ENCODE peak calls at places on chromosome 11, in nine cellular contexts. P is fibroblast of lung, T is right lobe of liver, Q is Karpas-422, D is upper lobe of right lung, W is body of pancreas, S is GM23338, L is stomach, J is neuronal stem cell. V is an unnamed sample. For H3K4me1, the result is how much of the 10 kb centered on the place peaks cover.

GRCh38 chr11:61952882-61953281 is 2.7 kb downstream of the BEST1 start:
- DNase-seq in P (no peak), T (no peak), Q (no peak), D (no peak), W (no peak), S (no peak), L (no peak), J (no peak), V (no peak)

GRCh38 chr11:45444796-45445195 is 158.7 kb upstream of the SYT13 start:
- DNase-seq in P (no peak), T (peak), Q (no peak), D (no peak), W (peak), S (no peak), L (no peak), J (no peak), V (no peak)

GRCh38 chr11:34176980-34177319 is 71.5 kb downstream of the NAT10 start:
- DNase-seq in P (no peak), T (no peak), Q (no peak), D (no peak), W (no peak), S (no peak), L (no peak), J (no peak), V (no peak)

GRCh38 chr11:110606415-110606814 is 105.8 kb downstream of the ARHGAP20 start:
- DNase-seq in P (no peak), T (no peak), Q (no peak), D (no peak), W (no peak), S (peak), L (no peak), J (no peak), V (no peak)

GRCh38 chr11:34281256-34281655 is 76.6 kb downstream of the ABTB2 start:
- DNase-seq in P (no peak), T (no peak), Q (no peak), D (no peak), W (no peak), S (no peak), L (no peak), J (no peak), V (no peak)

GRCh38 chr11:4903484-4903883 is at the start of gene OR51A7:
- DNase-seq in P (no peak), T (no peak), Q (peak), D (no peak), W (no peak), S (no peak), L (no peak), J (no peak), V (no peak)

GRCh38 chr11:33065445-33066178 is 26.2 kb downstream of the TCP11L1 start:
- DNase-seq in P (peak), T (peak), Q (peak), D (peak), W (peak), S (peak), L (peak), J (peak), V (peak)

GRCh38 chr11:33089776-33090175 is 50.4 kb downstream of the TCP11L1 start:
- DNase-seq in P (no peak), T (no peak), Q (no peak), D (no peak), W (no peak), S (no peak), L (no peak), J (no peak), V (no peak)

GRCh38 chr11:72623052-72623451 is 51.2 kb downstream of the PDE2A start:
- DNase-seq in P (no peak), T (no peak), Q (no peak), D (no peak), W (no peak), S (no peak), L (no peak), J (no peak), V (no peak)
- H3K4me3 ChIP-seq in P (no peak), T (no peak), Q (no peak), D (no peak), W (no peak), S (no peak), L (no peak), J (no peak), V (no peak)

GRCh38 chr11:12129227-12129626 is 18.8 kb downstream of the MICAL2 start:
- DNase-seq in P (no peak), T (no peak), Q (no peak), D (no peak), W (no peak), S (no peak), L (no peak), J (no peak), V (no peak)

GRCh38 chr11:12132790-12133145 is 22.4 kb downstream of the MICAL2 start:
- DNase-seq in P (no peak), T (no peak), Q (no peak), D (peak), W (no peak), S (no peak), L (no peak), J (no peak), V (no peak)

GRCh38 chr11:12128191-12128841 is 17.9 kb downstream of the MICAL2 start:
- DNase-seq in P (no peak), T (no peak), Q (no peak), D (no peak), W (no peak), S (no peak), L (no peak), J (no peak), V (no peak)

GRCh38 chr11:12131943-12132789 is 21.8 kb downstream of the MICAL2 start:
- DNase-seq in P (no peak), T (no peak), Q (no peak), D (peak), W (no peak), S (no peak), L (no peak), J (no peak), V (no peak)

DNA sequence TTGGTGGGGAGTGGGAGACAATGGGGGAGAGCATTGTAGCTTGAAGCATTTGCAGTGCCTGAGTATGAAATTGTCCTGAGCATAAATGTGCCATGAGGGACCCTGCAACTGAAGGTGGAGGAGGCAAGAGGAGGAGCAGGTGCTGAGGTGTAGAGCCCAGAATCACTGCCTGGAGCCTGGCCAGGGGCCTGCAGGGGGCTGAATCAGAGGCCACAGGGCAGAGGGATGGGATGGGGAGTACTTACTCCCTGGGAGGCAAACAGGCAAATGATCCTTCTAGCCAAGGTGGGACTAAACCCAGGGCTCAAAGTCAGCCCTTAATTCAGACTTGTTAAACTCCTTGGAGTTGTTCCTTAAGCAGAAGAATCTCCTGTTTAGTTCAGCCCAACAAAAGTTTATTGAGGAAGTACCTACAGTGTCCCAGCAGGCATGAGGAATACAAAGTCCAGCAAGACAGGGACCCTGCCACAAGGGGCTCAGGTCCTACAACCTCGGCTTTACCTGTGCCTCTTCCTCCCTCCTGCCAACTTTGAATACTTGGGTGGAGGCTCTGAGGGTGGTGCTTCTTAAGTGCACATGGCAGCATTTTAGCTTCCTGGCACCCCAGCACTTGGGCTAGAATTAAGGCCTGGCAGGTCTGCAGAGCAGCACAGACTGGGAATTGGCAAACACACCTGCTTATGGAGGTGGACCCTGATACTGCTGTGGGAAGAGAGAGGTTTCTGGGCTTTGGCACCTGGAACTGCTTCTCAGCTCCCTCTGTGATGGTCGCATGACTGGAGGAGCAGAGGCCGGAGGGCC is 20.0 kb downstream of the MICAL2 start:
- DNase-seq in P (no peak), T (no peak), Q (no peak), D (peak), W (no peak), S (no peak), L (no peak), J (no peak), V (no peak)
- H3K4me1 ChIP-seq in P (under half), T (under half), Q (under half), D (under half), W (under half), S (under half), L (under half), J (under half), V (half or more)

GRCh38 chr11:124839051-124839971 is 25.9 kb upstream of the ROBO3 start:
- DNase-seq in P (no peak), T (no peak), Q (no peak), D (no peak), W (peak), S (peak), L (no peak), J (no peak), V (no peak)
- H3K4me3 ChIP-seq in P (peak), T (peak), Q (no peak), D (peak), W (no peak), S (peak), L (peak), J (peak), V (peak)

DNA sequence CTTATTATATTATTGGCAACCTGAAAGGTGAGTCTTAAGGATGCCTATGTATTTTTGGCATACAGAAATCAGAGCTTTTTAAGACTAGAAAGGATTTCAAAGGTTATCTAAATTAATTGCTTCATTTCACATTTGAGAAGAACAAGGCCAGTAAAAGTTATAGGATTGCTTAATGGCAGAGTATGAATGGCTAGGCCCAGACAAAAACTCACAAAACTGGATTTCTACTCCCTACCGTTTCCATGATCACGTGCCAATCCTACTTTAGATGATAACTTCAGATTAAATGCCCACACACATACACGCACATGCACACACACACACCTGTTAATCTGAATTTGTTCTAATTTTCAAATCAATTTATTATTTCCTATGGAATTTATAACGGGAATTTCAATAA is 1.8 kb upstream of the PDE3B start:
- DNase-seq in P (no peak), T (no peak), Q (no peak), D (no peak), W (no peak), S (no peak), L (no peak), J (no peak), V (no peak)
- H3K4me1 ChIP-seq in P (under half), T (under half), Q (under half), D (under half), W (under half), S (under half), L (under half), J (under half), V (under half)

GRCh38 chr11:78046486-78046854 is 17.2 kb upstream of the THRSP start:
- DNase-seq in P (no peak), T (no peak), Q (no peak), D (no peak), W (no peak), S (no peak), L (no peak), J (no peak), V (no peak)
- H3K4me3 ChIP-seq in P (no peak), T (no peak), Q (no peak), D (peak), W (no peak), S (peak), L (no peak), J (no peak), V (no peak)

DNA sequence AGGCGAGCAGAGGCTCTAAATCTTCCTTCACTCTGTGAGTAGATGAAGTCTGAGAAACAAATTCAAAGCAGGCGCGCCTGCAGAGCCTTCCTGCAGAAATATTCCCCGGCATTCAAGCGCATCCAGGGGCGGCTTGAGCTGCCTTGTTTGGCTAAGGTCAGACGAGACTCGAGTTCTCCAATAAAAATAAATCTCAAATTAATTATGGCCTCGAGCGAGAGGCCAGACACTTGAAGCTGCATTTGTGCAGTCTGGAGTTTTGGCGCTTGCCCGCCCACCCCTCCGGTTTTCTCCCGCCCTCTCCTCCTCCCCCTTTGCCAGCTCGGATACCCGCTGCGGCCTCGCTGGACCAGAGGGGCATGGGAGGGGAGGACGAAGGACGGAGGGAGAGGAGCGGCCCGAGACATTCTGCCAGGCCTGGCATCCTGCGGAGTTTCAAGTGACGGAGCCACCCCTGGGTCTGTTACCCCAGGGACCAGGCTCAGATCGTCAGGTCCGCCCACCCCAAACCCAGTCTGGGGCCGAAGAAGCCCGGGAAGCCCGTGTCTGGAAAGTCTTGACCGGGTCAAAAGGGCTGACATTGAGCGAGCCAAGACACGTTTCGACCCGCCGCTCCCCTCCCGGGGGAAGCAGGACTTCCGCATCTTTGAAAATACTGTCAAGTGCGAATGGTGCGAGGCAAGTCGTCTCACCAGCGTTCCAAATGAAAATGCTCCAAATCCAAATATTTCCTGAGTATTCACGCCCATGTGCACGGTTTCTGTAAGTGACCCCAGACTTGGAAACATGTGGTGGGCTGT is 3.7 kb upstream of the FLI1 start:
- DNase-seq in P (peak), T (no peak), Q (no peak), D (no peak), W (no peak), S (peak), L (no peak), J (no peak), V (peak)
- H3K4me1 ChIP-seq in P (under half), T (under half), Q (under half), D (half or more), W (half or more), S (half or more), L (half or more), J (under half), V (under half)

GRCh38 chr11:128470081-128470480 is 117.3 kb downstream of the ETS1 start:
- DNase-seq in P (no peak), T (no peak), Q (peak), D (no peak), W (no peak), S (no peak), L (no peak), J (no peak), V (no peak)
- H3K4me3 ChIP-seq in P (no peak), T (no peak), Q (peak), D (no peak), W (no peak), S (no peak), L (no peak), J (no peak), V (no peak)

V was measured in Peyer's patch.